ENCODE peak calls at places on chromosomes 3 and 15, in five cellular contexts. P, W, V, I and Y are unnamed samples.

GRCh38 chr3:34011171-34012101 is 213.0 kb downstream of the PDCD6IP start:
- DNase-seq in P (no peak), W (no peak), V (no peak), I (no peak), Y (peak)

GRCh38 chr3:171801738-171802600 is 8.3 kb downstream of the PLD1 start:
- DNase-seq in P (no peak), W (peak), V (no peak), I (no peak), Y (peak)

GRCh38 chr3:87336761-87337160 is 60.4 kb upstream of the POU1F1 start:
- DNase-seq in P (no peak), W (no peak), V (no peak), I (no peak), Y (no peak)

GRCh38 chr15:32833323-32833944 is 115.6 kb downstream of the GREM1 start:
- DNase-seq in P (no peak), W (peak), V (no peak), I (no peak), Y (no peak)

GRCh38 chr15:71447328-71448250 is 332.3 kb downstream of the THSD4 start:
- DNase-seq in P (no peak), W (peak), V (no peak), I (no peak), Y (peak)

GRCh38 chr3:150760431-150761200 is 2.4 kb downstream of the SIAH2 start:
- DNase-seq in P (no peak), W (no peak), V (no peak), I (no peak), Y (no peak)

GRCh38 chr15:46280753-46281521 is 646.1 kb downstream of the SQOR start:
- DNase-seq in P (no peak), W (no peak), V (no peak), I (peak), Y (no peak)

GRCh38 chr15:56227315-56227714 is 16.4 kb downstream of the RFX7 start:
- DNase-seq in P (no peak), W (no peak), V (no peak), I (no peak), Y (no peak)

GRCh38 chr3:17166369-17166768 is 281.6 kb downstream of the PLCL2 start:
- DNase-seq in P (no peak), W (no peak), V (no peak), I (no peak), Y (no peak)

GRCh38 chr3:161599702-161600101 is 103.1 kb downstream of the OTOL1 start:
- DNase-seq in P (no peak), W (no peak), V (no peak), I (no peak), Y (no peak)

GRCh38 chr15:34853001-34853758 is 57.8 kb upstream of the ACTC1 start:
- DNase-seq in P (no peak), W (no peak), V (no peak), I (no peak), Y (no peak)

GRCh38 chr3:145864336-145864735 is 296.6 kb downstream of the PLOD2 start:
- DNase-seq in P (no peak), W (no peak), V (no peak), I (no peak), Y (no peak)

GRCh38 chr3:39294446-39295183 is 14.8 kb upstream of the CX3CR1 start:
- DNase-seq in P (no peak), W (no peak), V (no peak), I (no peak), Y (no peak)

GRCh38 chr3:148528024-148528423 is 169.7 kb upstream of the AGTR1 start:
- DNase-seq in P (no peak), W (no peak), V (no peak), I (no peak), Y (no peak)

GRCh38 chr15:31409196-31409595 is 82.6 kb downstream of the KLF13 start:
- DNase-seq in P (no peak), W (no peak), V (no peak), I (no peak), Y (no peak)

GRCh38 chr15:28919201-28919627 is 33.4 kb downstream of the APBA2 start:
- DNase-seq in P (no peak), W (peak), V (peak), I (no peak), Y (no peak)

GRCh38 chr3:134622803-134623365 is 27.9 kb downstream of the KY start:
- DNase-seq in P (no peak), W (no peak), V (no peak), I (no peak), Y (no peak)

GRCh38 chr3:152595975-152596832 is 238.7 kb upstream of the P2RY1 start:
- DNase-seq in P (peak), W (no peak), V (no peak), I (peak), Y (peak)

GRCh38 chr3:153400641-153401040 is 238.6 kb downstream of the RAP2B start:
- DNase-seq in P (no peak), W (peak), V (no peak), I (no peak), Y (no peak)

GRCh38 chr3:4306860-4307259 is 3.7 kb downstream of the SETMAR start:
- DNase-seq in P (no peak), W (no peak), V (no peak), I (no peak), Y (no peak)

DNA sequence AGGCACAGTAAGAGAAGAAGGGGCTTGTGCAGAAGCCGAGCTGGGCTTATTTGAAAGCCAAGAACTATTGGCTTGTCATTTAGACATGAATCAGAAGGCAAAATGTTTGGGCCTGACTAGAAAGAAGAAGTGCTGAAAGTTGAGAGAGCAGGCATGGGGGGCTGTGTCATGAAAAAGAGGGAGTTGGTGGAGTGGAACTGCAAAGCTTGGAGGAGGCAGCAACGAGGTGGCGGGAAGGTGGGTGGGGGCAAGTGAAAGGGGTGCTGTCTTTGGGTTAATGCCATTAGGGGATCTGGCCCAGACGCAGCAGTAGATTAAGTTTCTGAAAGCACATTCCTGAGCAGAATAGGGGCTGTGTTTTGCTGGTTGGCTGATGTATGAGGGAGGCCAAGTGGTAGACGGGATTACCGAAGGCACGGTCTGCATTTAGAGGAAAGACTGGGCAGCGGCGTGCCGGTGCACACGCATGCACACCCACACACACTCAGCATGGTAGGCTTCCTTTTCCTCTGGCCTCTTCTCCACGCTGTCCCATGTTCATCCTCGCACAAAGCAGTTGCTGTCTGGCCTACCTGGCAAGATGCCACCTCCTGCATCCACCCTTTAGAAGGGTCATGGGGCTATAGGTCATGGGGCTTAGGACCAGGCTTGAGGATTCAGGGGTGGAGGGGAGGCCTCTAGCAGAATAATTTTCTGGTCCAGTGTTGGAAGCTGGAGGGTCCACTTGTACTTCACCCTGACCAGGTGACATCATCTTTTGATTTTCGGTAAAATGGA is 43.0 kb downstream of the BOC start:
- DNase-seq in P (no peak), W (no peak), V (no peak), I (no peak), Y (no peak)
- H3K27ac ChIP-seq in P (no peak), W (no peak), V (no peak), I (no peak), Y (no peak)

DNA sequence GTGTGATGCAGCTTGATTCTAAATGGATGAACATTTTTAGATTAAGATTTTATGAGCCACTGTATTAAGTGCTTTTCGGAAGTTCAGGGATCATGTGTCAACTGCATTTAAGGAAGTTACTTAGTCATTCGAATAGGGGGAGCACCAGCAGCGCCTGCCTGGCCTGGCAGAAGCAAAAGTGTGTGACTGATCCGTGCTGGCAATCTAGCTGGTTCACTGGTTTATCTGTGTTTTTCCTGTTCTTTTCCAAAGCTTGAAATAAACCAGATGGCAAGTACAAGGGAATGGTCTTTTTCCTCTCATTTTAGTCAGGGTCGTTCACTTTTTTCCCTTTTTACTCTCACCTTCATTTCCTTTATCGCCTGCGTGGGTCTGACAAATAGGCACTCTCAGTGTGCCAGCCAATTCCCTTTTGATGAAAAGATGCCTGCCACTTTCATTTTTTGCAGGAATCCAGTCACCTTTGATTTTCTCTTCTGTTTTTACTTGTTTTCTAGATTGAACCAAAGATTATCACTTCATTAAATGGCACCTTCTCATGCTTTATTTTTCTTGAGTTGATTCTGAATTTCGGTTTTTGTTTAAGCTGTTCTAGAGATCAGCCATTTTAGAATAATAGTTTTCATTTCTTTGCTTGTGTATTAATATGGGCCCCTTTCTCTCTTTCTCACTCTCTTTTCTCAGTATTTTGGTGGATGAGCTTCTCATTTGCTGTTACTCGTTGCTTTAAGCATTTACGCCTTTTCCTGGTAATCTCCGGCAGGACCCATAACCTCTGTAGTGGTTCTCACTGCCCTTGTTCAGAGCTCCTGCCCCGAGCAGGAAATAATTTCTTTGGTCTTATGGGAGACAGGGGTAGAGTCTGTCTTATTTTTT is 2.8 kb downstream of the ABHD2 start:
- DNase-seq in P (peak), W (peak), V (peak), I (peak), Y (peak)
- TF ChIP-seq CTCF in P (no peak), W (no peak), V (no peak), I (no peak), Y (peak)

GRCh38 chr3:123692041-123692440 is 107.2 kb upstream of the HACD2 start:
- DNase-seq in P (no peak), W (no peak), V (no peak), I (no peak), Y (no peak)
- H3K27ac ChIP-seq in P (no peak), W (no peak), V (peak), I (no peak), Y (no peak)

GRCh38 chr15:27679203-27679602 is 419.9 kb downstream of the OCA2 start:
- DNase-seq in P (no peak), W (no peak), V (no peak), I (no peak), Y (no peak)
- TF ChIP-seq CTCF in P (no peak), W (no peak), V (no peak), I (no peak), Y (no peak)